ENCODE peak calls at places on chromosomes 1 and 21, in six cellular contexts. U, E, O, Z, Y and V are unnamed samples.

GRCh38 chr21:27674037-27674436 is 707.1 kb upstream of the ADAMTS5 start:
- DNase-seq in Z (no peak), O (peak; percentile 93), U (no peak), Y (no peak), E (no peak), V (no peak)

GRCh38 chr1:154320882-154321608 is at the start of gene AQP10:
- DNase-seq in E (no peak), Y (no peak), Z (no peak), U (no peak), O (no peak), V (no peak)

GRCh38 chr1:19405761-19406481 is 79.4 kb downstream of the CAPZB start:
- DNase-seq in O (no peak), E (no peak), Z (no peak), U (no peak), Y (no peak), V (no peak)

GRCh38 chr1:99751877-99752504 is 14.4 kb downstream of the FRRS1 start:
- DNase-seq in Z (no peak), Y (peak; percentile 26), O (no peak), U (no peak), E (peak; percentile 18), V (no peak)

GRCh38 chr1:117803318-117803717 is 126.1 kb downstream of the GDAP2 start:
- DNase-seq in U (no peak), Y (no peak), Z (no peak), O (no peak), E (no peak), V (no peak)

GRCh38 chr1:183871568-183871967 is 66.6 kb downstream of the RGL1 start:
- DNase-seq in U (no peak), E (no peak), Z (no peak), Y (no peak), O (no peak), V (no peak)

GRCh38 chr1:177283380-177283779 is 112.6 kb downstream of the BRINP2 start:
- DNase-seq in Z (no peak), O (no peak), U (no peak), E (no peak), Y (no peak), V (no peak)

GRCh38 chr1:67532452-67533216 is 102.4 kb upstream of the SERBP1 start:
- DNase-seq in E (peak; percentile 5), U (peak; percentile 12), Z (no peak), Y (peak; percentile 65), O (peak; percentile 79), V (peak; percentile 6)

GRCh38 chr1:18327650-18328049 is 153.1 kb upstream of the KLHDC7A start:
- DNase-seq in U (no peak), O (no peak), Z (no peak), Y (no peak), E (no peak), V (no peak)

GRCh38 chr1:34840426-34840825 is 19.1 kb downstream of the SMIM12 start:
- DNase-seq in Z (no peak), O (no peak), U (no peak), E (no peak), Y (no peak), V (no peak)

GRCh38 chr1:76093931-76094330 is 19.4 kb downstream of the ST6GALNAC3 start:
- DNase-seq in Y (no peak), O (no peak), U (no peak), E (no peak), Z (no peak), V (no peak)

GRCh38 chr1:33661791-33662190 is 189.3 kb downstream of the ZSCAN20 start:
- DNase-seq in Z (no peak), Y (no peak), O (no peak), U (no peak), E (no peak), V (no peak)

GRCh38 chr1:164452549-164452948 is 106.4 kb upstream of the PBX1 start:
- DNase-seq in E (no peak), Y (no peak), U (no peak), O (no peak), Z (no peak), V (no peak)

GRCh38 chr1:56160916-56161315 is 418.4 kb downstream of the PLPP3 start:
- DNase-seq in O (no peak), U (no peak), E (no peak), Y (no peak), Z (no peak), V (no peak)

GRCh38 chr1:167687919-167688519 is 33.8 kb upstream of the MPZL1 start:
- DNase-seq in U (peak; percentile 87), O (peak; percentile 39), Z (peak; percentile 73), E (peak; percentile 86), Y (peak; percentile 76), V (peak; percentile 71)

GRCh38 chr1:58824753-58825389 is 41.0 kb upstream of the JUN start:
- DNase-seq in U (no peak), O (no peak), E (no peak), Y (no peak), Z (no peak), V (no peak)

GRCh38 chr1:20641986-20642385 is 8.7 kb downstream of the PINK1 start:
- DNase-seq in O (no peak), Z (no peak), E (no peak), Y (no peak), U (no peak), V (no peak)

GRCh38 chr1:210332719-210333398 is 4.2 kb downstream of the HHAT start:
- DNase-seq in Z (no peak), U (no peak), Y (no peak), O (no peak), E (peak; percentile 68), V (no peak)

GRCh38 chr1:59638172-59638800 is 176.5 kb upstream of the HOOK1 start:
- DNase-seq in U (no peak), O (peak; percentile 73), Y (no peak), Z (no peak), E (no peak), V (no peak)

GRCh38 chr1:202223110-202223834 is 29.7 kb downstream of the LGR6 start:
- DNase-seq in Z (no peak), U (no peak), Y (no peak), E (no peak), O (no peak), V (no peak)

GRCh38 chr1:1758692-1759455 is 19.4 kb downstream of the NADK start:
- DNase-seq in Y (no peak), O (no peak), Z (no peak), E (no peak), U (no peak), V (no peak)